ENCODE peak calls at places on chromosome 22, in eight cellular contexts. M is HAP-1; T is naive thymus-derived CD4-positive, alpha-beta T cell; Q is Kasumi-1; C is brain microvascular endothelial cell; D is AG09309; A is HT1080; G is right cardiac atrium. L is an unnamed sample.

GRCh38 chr22:21104126-21104691 is 58.5 kb downstream of the LRRC74B start:
- DNase-seq in M (no peak), T (no peak), Q (no peak), C (no peak), D (no peak), A (no peak), G (no peak), L (no peak)

GRCh38 chr22:30598986-30599385 is 7.3 kb upstream of the PES1 start:
- DNase-seq in M (no peak), T (no peak), Q (no peak), C (no peak), D (no peak), A (no peak), G (no peak), L (no peak)

GRCh38 chr22:28601915-28602314 is 77.7 kb downstream of the TTC28 start:
- DNase-seq in M (no peak), T (no peak), Q (no peak), C (no peak), D (no peak), A (no peak), G (no peak), L (no peak)

GRCh38 chr22:20571078-20571503 is 63.7 kb downstream of the MED15 start:
- DNase-seq in M (no peak), T (no peak), Q (no peak), C (no peak), D (no peak), A (no peak), G (peak; percentile 14), L (no peak)

GRCh38 chr22:30290679-30291333 is 1.5 kb upstream of the CASTOR1 start:
- DNase-seq in M (no peak), T (no peak), Q (no peak), C (peak; percentile 56), D (no peak), A (peak; percentile 64), G (peak; percentile 92), L (no peak)

GRCh38 chr22:32801436-32802290 is at the start of gene TIMP3:
- DNase-seq in M (peak; percentile 60), T (no peak), Q (no peak), C (peak; percentile 72), D (no peak), A (peak; percentile 64), G (peak; percentile 97), L (no peak)

GRCh38 chr22:20024225-20025087 is 3.5 kb downstream of the TANGO2 start:
- DNase-seq in M (no peak), T (no peak), Q (no peak), C (no peak), D (no peak), A (no peak), G (peak; percentile 70), L (no peak)

GRCh38 chr22:46661221-46661851 is 41.1 kb downstream of the GRAMD4 start:
- DNase-seq in M (no peak), T (no peak), Q (no peak), C (peak; percentile 66), D (no peak), A (peak; percentile 56), G (peak; percentile 53), L (peak; percentile 65)

GRCh38 chr22:17570851-17571631 is 7.7 kb downstream of the SLC25A18 start:
- DNase-seq in M (no peak), T (no peak), Q (no peak), C (peak; percentile 83), D (no peak), A (no peak), G (peak; percentile 90), L (no peak)

L was measured in NCI-H1694 treated with DMSO at 0.1 percent for 48 hours.